ENCODE peak calls at places on chromosomes 3 and 15, in ten cellular contexts. H, G, Z, A, I, Y, K, F, E and S are unnamed samples.
A peak's percentile ranks its signal among the peaks of the same experiment; 100 is the strongest.

GRCh38 chr15:96115642-96116041 is 214.9 kb upstream of the NR2F2 start:
- DNase-seq in A (no peak), Z (no peak), G (no peak), Y (no peak), H (no peak), I (peak; percentile 58), F (peak; percentile 66), K (no peak), E (no peak), S (peak; percentile 87)

GRCh38 chr3:31048143-31048542 is 153.7 kb upstream of the GADL1 start:
- DNase-seq in I (no peak), H (no peak), Y (no peak), A (no peak), Z (no peak), F (no peak), K (no peak), E (no peak), G (no peak), S (no peak)

GRCh38 chr3:177385831-177386301 is 188.6 kb upstream of the TBL1XR1 start:
- DNase-seq in I (peak; percentile 70), E (no peak), Y (no peak), Z (no peak), K (no peak), A (peak; percentile 74), F (peak; percentile 74), G (no peak), H (no peak), S (peak; percentile 39)

GRCh38 chr3:186255703-186256331 is 106.2 kb downstream of the DGKG start:
- DNase-seq in A (no peak), E (no peak), I (no peak), F (no peak), G (peak; percentile 54), Z (no peak), Y (no peak), K (no peak), H (no peak), S (no peak)

GRCh38 chr3:129003578-129004112 is 2.5 kb downstream of the EFCC1 start:
- DNase-seq in K (no peak), F (no peak), H (no peak), A (no peak), Y (no peak), G (peak; percentile 64), I (no peak), E (peak; percentile 45), Z (peak; percentile 36), S (no peak)

GRCh38 chr3:197149528-197149927 is 119.9 kb upstream of the MELTF start:
- DNase-seq in A (no peak), K (no peak), F (no peak), Y (no peak), E (no peak), I (no peak), G (no peak), Z (no peak), H (no peak), S (no peak)

GRCh38 chr3:152833089-152833488 is 1.8 kb upstream of the P2RY1 start:
- DNase-seq in I (no peak), Y (no peak), A (no peak), Z (no peak), F (no peak), E (no peak), G (no peak), K (no peak), H (no peak), S (no peak)

GRCh38 chr3:171654809-171655208 is 155.5 kb downstream of the PLD1 start:
- DNase-seq in K (peak; percentile 76), Z (no peak), H (no peak), A (peak; percentile 37), I (peak; percentile 85), E (no peak), F (peak; percentile 76), Y (no peak), G (no peak), S (peak; percentile 49)